ENCODE peak calls at places on chromosomes 3 and 15, in seven cellular contexts. O is COR-L47, N is dorsolateral prefrontal cortex, F is RKO, U is glutamatergic neuron, W is GM10248, D is endothelial cell. J is an unnamed sample.

GRCh38 chr3:183478501-183478900 is 50.1 kb upstream of the MCF2L2 start:
- DNase-seq in O (peak; percentile 96), N (no peak), W (no peak), F (no peak), U (no peak), D (no peak), J (no peak)

GRCh38 chr15:71472699-71473098 is 337.7 kb upstream of the NR2E3 start:
- DNase-seq in O (no peak), U (no peak), N (no peak), W (no peak), F (no peak), D (no peak), J (no peak)

GRCh38 chr3:156010829-156011228 is 109.5 kb upstream of the KCNAB1 start:
- DNase-seq in O (peak; percentile 20), F (peak; percentile 52), W (no peak), U (peak; percentile 56), D (peak; percentile 44), N (peak; percentile 65), J (no peak)

GRCh38 chr15:78071378-78071777 is 6.1 kb downstream of the TBC1D2B start:
- DNase-seq in W (no peak), U (no peak), D (no peak), F (no peak), N (no peak), O (no peak), J (no peak)

GRCh38 chr3:183298708-183299153 is 45.7 kb downstream of the B3GNT5 start:
- DNase-seq in W (no peak), D (no peak), O (peak; percentile 87), F (peak; percentile 36), U (peak; percentile 65), N (peak; percentile 63), J (peak; percentile 70)

GRCh38 chr3:17110665-17111396 is 226.1 kb downstream of the PLCL2 start:
- DNase-seq in N (no peak), F (no peak), D (no peak), U (no peak), O (no peak), W (no peak), J (no peak)

GRCh38 chr15:28934645-28935044 is 48.9 kb downstream of the APBA2 start:
- DNase-seq in U (no peak), O (no peak), N (no peak), W (no peak), F (no peak), D (no peak), J (no peak)

GRCh38 chr3:195238626-195239118 is 32.3 kb downstream of the XXYLT1 start:
- DNase-seq in N (peak; percentile 26), F (no peak), D (no peak), W (no peak), O (no peak), U (no peak), J (no peak)

GRCh38 chr3:111691293-111691909 is 96.3 kb upstream of the ZBED2 start:
- DNase-seq in W (peak; percentile 28), U (no peak), F (peak; percentile 61), N (no peak), O (peak; percentile 81), D (no peak), J (no peak)

GRCh38 chr3:33211444-33211843 is 7.2 kb downstream of the SUSD5 start:
- DNase-seq in N (no peak), U (no peak), W (no peak), F (peak; percentile 26), O (no peak), D (no peak), J (no peak)

GRCh38 chr15:85495096-85495495 is 114.7 kb downstream of the AKAP13 start:
- DNase-seq in W (no peak), U (no peak), O (no peak), F (no peak), N (no peak), D (no peak), J (no peak)